ENCODE peak calls at places on chromosomes 12 and 14, in ten cellular contexts. F is right lobe of liver, K is adrenal gland, W is PC-3, Y is hepatocyte, H is HCT116, C is keratinocyte, U is neural progenitor cell, T is esophagus squamous epithelium, O is Panc1. L is an unnamed sample.

GRCh38 chr14:60275932-60276331 is 26.9 kb downstream of the PPM1A start:
- DNase-seq in F (no peak), K (no peak), W (no peak), Y (no peak), H (no peak), C (no peak), U (no peak), T (no peak), O (no peak), L (no peak)

GRCh38 chr14:25034803-25035681 is 14.9 kb downstream of the STXBP6 start:
- DNase-seq in F (no peak), K (no peak), W (no peak), Y (peak), H (no peak), C (no peak), U (no peak), T (no peak), O (no peak), L (no peak)

GRCh38 chr14:26121181-26121580 is 476.7 kb downstream of the NOVA1 start:
- DNase-seq in F (no peak), K (no peak), W (no peak), Y (no peak), H (no peak), C (no peak), U (no peak), T (no peak), O (no peak), L (no peak)

GRCh38 chr14:72097173-72097783 is 165.0 kb downstream of the RGS6 start:
- DNase-seq in F (no peak), K (no peak), W (no peak), Y (no peak), H (no peak), C (no peak), U (no peak), T (no peak), O (no peak), L (no peak)

GRCh38 chr14:99740411-99740810 is 52.8 kb upstream of the EML1 start:
- DNase-seq in F (no peak), K (no peak), W (no peak), Y (no peak), H (no peak), C (no peak), U (no peak), T (no peak), O (no peak), L (no peak)

GRCh38 chr12:10618338-10618987 is 5.1 kb upstream of the MAGOHB start:
- DNase-seq in F (no peak), K (no peak), W (peak), Y (no peak), H (peak), C (no peak), U (no peak), T (no peak), O (peak), L (peak)

GRCh38 chr12:108468149-108468968 is 46.7 kb upstream of the FICD start:
- DNase-seq in F (no peak), K (peak), W (peak), Y (peak), H (no peak), C (no peak), U (peak), T (no peak), O (no peak), L (peak)

GRCh38 chr14:84397621-84398020 is 1132.3 kb upstream of the FLRT2 start:
- DNase-seq in F (no peak), K (no peak), W (no peak), Y (no peak), H (no peak), C (no peak), U (no peak), T (no peak), O (no peak), L (no peak)

GRCh38 chr14:21589317-21589716 is 9.4 kb upstream of the OR10G3 start:
- DNase-seq in F (no peak), K (no peak), W (no peak), Y (peak), H (no peak), C (no peak), U (no peak), T (no peak), O (no peak), L (no peak)

GRCh38 chr12:48936379-48936979 is 11.2 kb upstream of the FKBP11 start:
- DNase-seq in F (peak), K (peak), W (peak), Y (peak), H (peak), C (no peak), U (peak), T (no peak), O (no peak), L (peak)

GRCh38 chr12:92987362-92987761 is 58.3 kb upstream of the EEA1 start:
- DNase-seq in F (no peak), K (peak), W (peak), Y (peak), H (peak), C (peak), U (peak), T (no peak), O (peak), L (peak)

GRCh38 chr12:39122562-39123204 is 217.3 kb upstream of the CPNE8 start:
- DNase-seq in F (no peak), K (no peak), W (peak), Y (no peak), H (peak), C (no peak), U (peak), T (no peak), O (no peak), L (no peak)

GRCh38 chr12:14716848-14717444 is 20.5 kb upstream of the GUCY2C start:
- DNase-seq in F (peak), K (peak), W (peak), Y (peak), H (peak), C (peak), U (peak), T (no peak), O (no peak), L (peak)

GRCh38 chr14:103838117-103838516 is 9.3 kb downstream of the PPP1R13B start:
- DNase-seq in F (no peak), K (no peak), W (no peak), Y (no peak), H (no peak), C (no peak), U (no peak), T (no peak), O (no peak), L (no peak)

GRCh38 chr14:106506901-106507305 is 980.5 kb downstream of the TMEM121 start:
- DNase-seq in F (no peak), K (no peak), W (no peak), Y (no peak), H (no peak), C (no peak), U (no peak), T (no peak), O (no peak), L (no peak)

GRCh38 chr12:58148405-58148804 is 207.0 kb downstream of the ATP23 start:
- DNase-seq in F (no peak), K (peak), W (peak), Y (peak), H (peak), C (peak), U (no peak), T (no peak), O (no peak), L (no peak)

GRCh38 chr14:68937790-68938514 is 41.1 kb downstream of the ACTN1 start:
- DNase-seq in F (peak), K (peak), W (no peak), Y (peak), H (no peak), C (no peak), U (peak), T (no peak), O (no peak), L (peak)

GRCh38 chr14:91727121-91727520 is 4.8 kb downstream of the CATSPERB start:
- DNase-seq in F (no peak), K (no peak), W (peak), Y (no peak), H (no peak), C (no peak), U (no peak), T (no peak), O (no peak), L (peak)

GRCh38 chr12:5872745-5873144 is 72.3 kb downstream of the ANO2 start:
- DNase-seq in F (no peak), K (no peak), W (peak), Y (peak), H (peak), C (no peak), U (peak), T (no peak), O (no peak), L (peak)

GRCh38 chr12:6118891-6119568 is 5.4 kb downstream of the VWF start:
- DNase-seq in F (peak), K (no peak), W (no peak), Y (no peak), H (no peak), C (no peak), U (no peak), T (no peak), O (no peak), L (no peak)

GRCh38 chr14:102910442-102910841 is 12.0 kb upstream of the AMN start:
- DNase-seq in F (no peak), K (no peak), W (no peak), Y (no peak), H (no peak), C (no peak), U (no peak), T (no peak), O (no peak), L (no peak)

GRCh38 chr14:56342419-56342901 is 224.2 kb downstream of the PELI2 start:
- DNase-seq in F (no peak), K (peak), W (no peak), Y (no peak), H (no peak), C (no peak), U (no peak), T (no peak), O (no peak), L (no peak)

GRCh38 chr12:122366685-122367475 is 55.6 kb downstream of the CLIP1 start:
- DNase-seq in F (no peak), K (peak), W (peak), Y (peak), H (peak), C (peak), U (no peak), T (no peak), O (peak), L (no peak)

GRCh38 chr12:122841544-122842321 is 6.5 kb downstream of the HIP1R start:
- DNase-seq in F (peak), K (peak), W (peak), Y (peak), H (peak), C (no peak), U (no peak), T (no peak), O (no peak), L (no peak)

GRCh38 chr14:56131865-56132830 is 13.9 kb downstream of the PELI2 start:
- DNase-seq in F (no peak), K (no peak), W (no peak), Y (no peak), H (no peak), C (no peak), U (peak), T (no peak), O (no peak), L (no peak)

GRCh38 chr14:91261115-91261514 is 16.6 kb upstream of the GPR68 start:
- DNase-seq in F (no peak), K (no peak), W (no peak), Y (no peak), H (no peak), C (no peak), U (no peak), T (no peak), O (no peak), L (no peak)

GRCh38 chr14:99899578-99900178 is 106.5 kb downstream of the EML1 start:
- DNase-seq in F (no peak), K (no peak), W (peak), Y (peak), H (peak), C (no peak), U (no peak), T (no peak), O (no peak), L (peak)

GRCh38 chr14:24279301-24280186 is 8.1 kb upstream of the RABGGTA start:
- DNase-seq in F (no peak), K (no peak), W (peak), Y (no peak), H (no peak), C (no peak), U (no peak), T (no peak), O (no peak), L (no peak)

DNA sequence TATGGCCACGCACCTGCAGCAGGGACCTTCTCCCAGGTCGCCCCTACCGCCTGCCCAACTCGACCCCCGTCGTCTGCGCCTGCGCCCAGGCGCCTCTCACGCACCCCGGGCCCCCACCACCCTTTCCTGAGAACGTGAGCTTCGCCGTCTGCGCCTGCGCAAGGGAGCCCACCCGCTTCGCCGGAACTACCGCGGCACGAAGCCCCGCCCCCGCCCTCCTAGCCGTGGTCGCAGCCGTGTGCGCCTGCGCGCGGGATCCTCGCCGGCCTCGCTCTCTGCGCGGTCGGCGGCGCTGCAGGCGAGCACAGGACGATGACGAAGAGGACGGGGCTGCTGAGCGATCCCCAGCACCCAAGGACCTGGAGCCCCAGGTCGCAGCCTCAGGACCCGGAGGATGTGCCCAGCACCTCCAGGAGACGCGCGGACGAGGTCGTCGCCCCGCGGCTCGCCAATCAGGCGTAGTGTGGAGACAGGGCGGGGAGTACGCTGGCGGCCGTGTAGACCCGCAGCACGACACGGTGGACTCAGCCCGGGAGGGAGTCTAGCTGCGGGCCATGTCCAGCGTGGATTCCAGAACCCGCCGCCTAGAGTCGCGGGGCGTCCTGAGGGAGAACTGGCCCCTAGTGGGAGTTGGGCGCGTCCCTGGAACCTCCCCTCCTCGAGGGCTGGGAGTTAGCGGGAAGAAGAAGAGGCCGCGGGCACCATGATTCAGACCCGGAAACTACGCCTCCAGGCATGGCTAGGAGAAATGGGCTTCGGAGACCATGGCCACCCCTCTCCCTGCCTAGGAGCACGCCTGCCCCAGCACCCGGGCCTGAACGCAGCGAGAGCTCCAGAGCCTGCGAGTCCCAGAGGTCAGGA is 1120.8 kb upstream of the TMEM132C start:
- DNase-seq in F (peak), K (peak), W (no peak), Y (no peak), H (peak), C (no peak), U (no peak), T (no peak), O (no peak), L (peak)
- H3K27ac ChIP-seq in F (no peak), K (no peak), W (no peak), Y (no peak), H (peak), C (peak), U (no peak), T (peak), O (no peak), L (no peak)

GRCh38 chr12:47346251-47347019 is 266.7 kb upstream of the AMIGO2 start:
- DNase-seq in F (peak), K (no peak), W (no peak), Y (peak), H (no peak), C (no peak), U (no peak), T (no peak), O (no peak), L (no peak)

GRCh38 chr12:47353508-47353907 is 273.7 kb upstream of the AMIGO2 start:
- DNase-seq in F (no peak), K (no peak), W (no peak), Y (no peak), H (no peak), C (no peak), U (no peak), T (no peak), O (no peak), L (no peak)

GRCh38 chr12:47349770-47350408 is 270.1 kb upstream of the AMIGO2 start:
- DNase-seq in F (no peak), K (no peak), W (no peak), Y (no peak), H (no peak), C (no peak), U (no peak), T (no peak), O (no peak), L (no peak)

GRCh38 chr12:47348206-47348605 is 268.4 kb upstream of the AMIGO2 start:
- DNase-seq in F (no peak), K (no peak), W (no peak), Y (no peak), H (no peak), C (no peak), U (no peak), T (no peak), O (no peak), L (no peak)

DNA sequence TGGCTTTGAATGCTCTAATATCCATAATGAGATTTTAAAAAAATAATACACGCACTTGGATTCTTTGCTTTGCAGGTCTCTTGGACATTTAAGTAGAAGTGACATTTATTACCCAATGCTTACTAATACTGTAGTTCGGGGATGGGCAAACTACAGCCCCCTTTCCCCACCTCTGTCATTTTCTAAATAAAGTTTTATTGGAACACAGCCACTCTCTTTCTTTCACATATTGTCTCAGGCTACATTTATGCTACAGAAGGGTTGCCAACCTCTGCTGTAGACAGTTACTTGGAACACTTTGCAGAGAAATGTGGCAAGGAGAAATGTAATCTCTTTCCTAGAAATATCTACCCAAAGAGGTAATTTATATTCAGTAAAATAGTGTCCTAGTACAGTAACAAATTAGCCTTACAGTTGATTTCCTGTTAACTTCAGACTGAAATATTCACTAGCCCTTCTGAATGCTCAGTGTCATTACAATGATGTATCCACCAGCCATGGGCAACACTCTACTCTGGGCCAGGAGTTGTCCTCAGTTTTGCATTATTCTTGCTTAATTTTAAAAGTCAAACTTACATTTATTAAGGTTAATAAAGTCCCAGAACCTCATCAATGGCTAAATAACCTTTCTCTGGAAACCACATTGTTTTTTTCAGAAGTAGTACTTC is 269.5 kb upstream of the AMIGO2 start:
- DNase-seq in F (no peak), K (no peak), W (no peak), Y (no peak), H (no peak), C (no peak), U (no peak), T (no peak), O (no peak), L (no peak)
- H3K4me3 ChIP-seq in F (no peak), K (no peak), W (no peak), Y (no peak), H (no peak), C (no peak), U (no peak), T (no peak), O (no peak), L (no peak)

GRCh38 chr12:115094163-115094816 is 410.3 kb upstream of the TBX3 start:
- DNase-seq in F (peak), K (peak), W (no peak), Y (no peak), H (no peak), C (no peak), U (no peak), T (no peak), O (no peak), L (no peak)

GRCh38 chr12:115095073-115095748 is 411.2 kb upstream of the TBX3 start:
- DNase-seq in F (peak), K (no peak), W (no peak), Y (no peak), H (no peak), C (no peak), U (no peak), T (no peak), O (no peak), L (no peak)

GRCh38 chr12:115097406-115097805 is 413.4 kb upstream of the TBX3 start:
- DNase-seq in F (no peak), K (peak), W (no peak), Y (no peak), H (no peak), C (no peak), U (no peak), T (no peak), O (no peak), L (no peak)

GRCh38 chr12:115093261-115093660 is 409.3 kb upstream of the TBX3 start:
- DNase-seq in F (no peak), K (no peak), W (no peak), Y (no peak), H (no peak), C (no peak), U (no peak), T (no peak), O (no peak), L (no peak)

GRCh38 chr12:115096673-115097349 is 412.8 kb upstream of the TBX3 start:
- DNase-seq in F (no peak), K (peak), W (no peak), Y (peak), H (no peak), C (no peak), U (no peak), T (no peak), O (no peak), L (no peak)
- TF ChIP-seq CTCF in F (no peak), K (no peak), W (no peak), Y (no peak), H (no peak), C (no peak), U (no peak), T (no peak), O (no peak), L (no peak)

DNA sequence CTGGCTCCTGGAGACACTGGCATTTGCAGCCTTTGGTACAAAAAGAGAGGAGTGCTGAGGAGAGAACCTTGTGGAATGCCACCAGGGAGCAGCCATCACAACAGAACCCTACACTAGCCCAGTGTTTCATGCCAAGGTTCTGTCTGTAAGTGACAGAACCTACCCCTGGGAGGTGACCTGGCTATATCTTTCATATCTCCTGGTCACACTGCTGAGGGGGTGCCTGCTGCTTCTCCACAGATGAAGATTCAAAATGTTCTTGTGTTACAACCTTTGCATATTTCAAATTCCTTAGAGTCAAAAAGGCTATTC is 12.7 kb upstream of the EIF4B start:
- DNase-seq in F (no peak), K (no peak), W (no peak), Y (no peak), H (no peak), C (no peak), U (no peak), T (no peak), O (no peak), L (no peak)
- H3K27ac ChIP-seq in F (no peak), K (no peak), W (peak), Y (peak), H (peak), C (no peak), U (no peak), T (peak), O (peak), L (no peak)

L was measured in cardiac muscle cell.